ENCODE peak calls at places on chromosomes 2 and 18, in four cellular contexts. Z is sigmoid colon, K is OCI-M1, Y is Calu3. J is an unnamed sample.

GRCh38 chr18:49728542-49728941 is 84.8 kb downstream of the ACAA2 start:
- DNase-seq in Y (peak; percentile 70), Z (no peak), K (peak; percentile 83), J (no peak)

GRCh38 chr2:109447251-109447661 is 166.5 kb downstream of the SEPTIN10 start:
- DNase-seq in Y (no peak), K (no peak), Z (peak; percentile 58), J (peak; percentile 70)

GRCh38 chr2:240060977-240061591 is 7.8 kb upstream of the OR6B3 start:
- DNase-seq in K (peak; percentile 79), Z (no peak), Y (peak; percentile 62), J (peak; percentile 39)

GRCh38 chr18:13440277-13441248 is 222.0 kb downstream of the LDLRAD4 start:
- DNase-seq in K (no peak), Z (peak; percentile 40), Y (no peak), J (no peak)

GRCh38 chr2:11701831-11702301 is 31.9 kb upstream of the NTSR2 start:
- DNase-seq in Z (peak; percentile 76), Y (no peak), K (no peak), J (no peak)

GRCh38 chr2:219127236-219127635 is 33.4 kb downstream of the NHEJ1 start:
- DNase-seq in Z (no peak), K (peak; percentile 40), Y (no peak), J (no peak)

GRCh38 chr2:68809324-68810240 is 61.6 kb downstream of the BMP10 start:
- DNase-seq in Z (no peak), Y (no peak), K (no peak), J (no peak)

GRCh38 chr2:112161431-112162145 is 23.4 kb downstream of the FBLN7 start:
- DNase-seq in K (no peak), Y (no peak), Z (no peak), J (no peak)

GRCh38 chr2:64212346-64212745 is 68.1 kb upstream of the PELI1 start:
- DNase-seq in Y (peak; percentile 19), K (peak; percentile 74), Z (no peak), J (no peak)

GRCh38 chr2:218079943-218080913 is 11.2 kb downstream of the RUFY4 start:
- DNase-seq in Z (no peak), Y (no peak), K (no peak), J (no peak)

GRCh38 chr2:117514391-117514790 is 300.1 kb upstream of the DDX18 start:
- DNase-seq in Y (no peak), Z (no peak), K (no peak), J (no peak)

GRCh38 chr2:29377788-29378187 is 262.6 kb downstream of the CLIP4 start:
- DNase-seq in K (no peak), Z (no peak), Y (no peak), J (no peak)

GRCh38 chr18:12867724-12868123 is 16.3 kb downstream of the PTPN2 start:
- DNase-seq in Y (no peak), K (no peak), Z (no peak), J (no peak)

GRCh38 chr2:218516614-218517013 is 51.5 kb downstream of the USP37 start:
- DNase-seq in K (peak; percentile 43), Y (no peak), Z (no peak), J (no peak)

GRCh38 chr2:172639823-172640222 is 83.9 kb downstream of the PDK1 start:
- DNase-seq in Z (no peak), Y (no peak), K (peak; percentile 66), J (peak; percentile 37)

GRCh38 chr18:80068571-80069272 is 34.5 kb downstream of the RBFA start:
- DNase-seq in Z (no peak), Y (no peak), K (no peak), J (no peak)